ENCODE peak calls at places on chromosomes 6 and 20, in four cellular contexts. W is Calu3, Z is B cell, I is cardiac muscle cell. M is an unnamed sample.

GRCh38 chr6:13668291-13668928 is 43.2 kb downstream of the RANBP9 start:
- DNase-seq in I (peak), Z (no peak), W (no peak), M (no peak)

GRCh38 chr6:53483423-53484353 is 61.2 kb downstream of the GCLC start:
- DNase-seq in W (no peak), Z (peak), I (peak), M (no peak)

GRCh38 chr6:35401514-35401913 is 50.6 kb upstream of the FANCE start:
- DNase-seq in I (no peak), Z (no peak), W (peak), M (no peak)

GRCh38 chr20:41058007-41058673 is 29.5 kb downstream of the TOP1 start:
- DNase-seq in W (no peak), I (peak), Z (no peak), M (no peak)

GRCh38 chr20:59121714-59122376 is 41.8 kb upstream of the ZNF831 start:
- DNase-seq in W (no peak), I (no peak), Z (no peak), M (no peak)

GRCh38 chr6:166478782-166479592 is 96.2 kb upstream of the MPC1 start:
- DNase-seq in W (no peak), I (no peak), Z (no peak), M (no peak)

GRCh38 chr6:72248621-72249020 is 362.3 kb downstream of the RIMS1 start:
- DNase-seq in Z (no peak), W (no peak), I (peak), M (no peak)

GRCh38 chr6:127868338-127868737 is 32.5 kb downstream of the THEMIS start:
- DNase-seq in I (no peak), Z (no peak), W (no peak), M (no peak)

GRCh38 chr20:24063100-24063499 is 74.5 kb upstream of the GGTLC1 start:
- DNase-seq in W (no peak), I (no peak), Z (no peak), M (no peak)

GRCh38 chr20:49285233-49285668 is 7.4 kb upstream of the ZNFX1 start:
- DNase-seq in W (no peak), Z (no peak), I (no peak), M (no peak)

GRCh38 chr6:116530436-116530835 is 15.0 kb downstream of the TRAPPC3L start:
- DNase-seq in W (no peak), Z (no peak), I (no peak), M (no peak)

GRCh38 chr20:7627734-7628663 is 312.3 kb downstream of the HAO1 start:
- DNase-seq in Z (no peak), I (peak), W (no peak), M (no peak)

GRCh38 chr6:41427642-41428401 is 92.4 kb downstream of the NCR2 start:
- DNase-seq in I (peak), Z (peak), W (peak), M (no peak)

GRCh38 chr6:25511386-25511785 is 140.6 kb upstream of the SCGN start:
- DNase-seq in W (no peak), I (no peak), Z (no peak), M (no peak)

GRCh38 chr6:87718662-87719433 is 16.8 kb upstream of the AKIRIN2 start:
- DNase-seq in W (peak), Z (no peak), I (peak), M (no peak)

GRCh38 chr6:159074120-159074684 is 29.4 kb upstream of the TAGAP start:
- DNase-seq in Z (no peak), W (peak), I (peak), M (no peak)

GRCh38 chr20:25476106-25477105 is 68.9 kb downstream of the GINS1 start:
- DNase-seq in I (no peak), W (no peak), Z (no peak), M (no peak)

GRCh38 chr6:170524188-170524535 is 28.9 kb downstream of the PSMB1 start:
- DNase-seq in I (no peak), Z (no peak), W (no peak), M (no peak)

GRCh38 chr20:35952480-35953410 is 1.6 kb downstream of the SCAND1 start:
- DNase-seq in W (peak), I (peak), Z (no peak), M (no peak)

GRCh38 chr6:150142304-150142656 is 564 bp upstream of the PPP1R14C start:
- DNase-seq in Z (no peak), W (peak), I (peak), M (no peak)

GRCh38 chr6:86706449-86706848 is 230.9 kb upstream of the HTR1E start:
- DNase-seq in W (peak), I (no peak), Z (no peak), M (no peak)

GRCh38 chr6:107819976-107820551 is 4.0 kb downstream of the SCML4 start:
- DNase-seq in W (no peak), Z (no peak), I (peak), M (no peak)

GRCh38 chr6:89597988-89598387 is 40.6 kb downstream of the LYRM2 start:
- DNase-seq in W (peak), I (peak), Z (no peak), M (no peak)

GRCh38 chr6:168132531-168133184 is 53.6 kb upstream of the FRMD1 start:
- DNase-seq in I (peak), Z (no peak), W (peak), M (peak)
- TF ChIP-seq CTCF in I (peak), Z (no peak), W (peak), M (no peak)

DNA sequence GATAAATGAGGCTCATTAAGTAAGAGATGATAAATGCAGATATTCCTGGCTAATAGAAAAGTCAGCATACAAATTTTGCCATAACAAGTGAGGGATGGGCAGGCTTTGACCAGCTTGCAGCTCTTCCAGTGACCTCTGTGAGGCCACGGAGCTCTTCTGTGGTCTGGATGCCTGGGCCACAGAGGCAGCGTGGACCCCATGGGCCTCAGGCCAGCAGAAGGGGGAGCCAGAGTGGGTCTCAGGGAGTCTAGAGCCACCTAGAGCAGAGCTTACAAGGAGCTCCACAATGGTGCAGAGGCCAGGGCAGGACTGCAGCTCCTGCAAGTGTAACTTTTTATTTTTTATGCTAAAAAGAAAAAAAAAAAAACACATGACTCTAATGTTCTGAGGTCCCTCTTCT is 165.1 kb downstream of the ARID1B start:
- DNase-seq in I (no peak), W (no peak), Z (no peak), M (no peak)
- TF ChIP-seq CTCF in I (no peak), W (no peak), Z (no peak), M (no peak)

DNA sequence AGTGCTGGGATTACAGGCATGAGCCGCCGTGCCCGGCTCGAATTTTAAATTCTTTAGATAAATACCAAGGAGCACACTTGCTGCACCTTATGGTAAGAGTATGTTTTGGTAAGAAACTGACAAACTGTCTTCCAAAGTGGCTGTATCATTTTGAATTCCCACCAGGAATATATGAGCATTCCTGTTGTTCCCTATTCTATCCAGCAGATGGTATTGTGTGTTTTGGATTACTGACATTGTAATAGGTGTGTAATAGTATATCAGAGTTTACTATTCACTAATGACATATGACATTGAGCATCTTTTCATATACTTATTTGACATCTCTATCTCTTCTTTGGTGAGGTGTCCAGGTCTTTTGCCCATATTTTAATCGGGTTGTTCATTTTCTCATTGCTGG is 40.5 kb downstream of the TGM6 start:
- DNase-seq in W (no peak), I (peak), Z (no peak), M (no peak)
- TF ChIP-seq CTCF in W (no peak), I (peak), Z (no peak), M (no peak)

GRCh38 chr6:54846857-54847721 is 518 bp downstream of the FAM83B start:
- DNase-seq in Z (no peak), I (peak), W (peak), M (no peak)

GRCh38 chr6:54847799-54848597 is 1.4 kb downstream of the FAM83B start:
- DNase-seq in W (peak), Z (no peak), I (peak), M (no peak)

GRCh38 chr6:54850061-54850460 is 3.5 kb downstream of the FAM83B start:
- DNase-seq in Z (no peak), W (no peak), I (no peak), M (no peak)

GRCh38 chr6:54846243-54846856 is at the start of gene FAM83B:
- DNase-seq in I (peak), W (peak), Z (no peak), M (no peak)
- TF ChIP-seq CTCF in I (no peak), W (no peak), Z (no peak), M (no peak)

GRCh38 chr20:57082546-57082945 is 183.9 kb downstream of the BMP7 start:
- DNase-seq in I (no peak), W (no peak), Z (peak), M (no peak)

GRCh38 chr20:57079016-57080005 is 187.1 kb downstream of the BMP7 start:
- DNase-seq in Z (no peak), W (no peak), I (no peak), M (no peak)

GRCh38 chr20:57083072-57083471 is 183.4 kb downstream of the BMP7 start:
- DNase-seq in Z (no peak), W (no peak), I (no peak), M (no peak)

GRCh38 chr20:57078101-57078500 is 188.3 kb downstream of the BMP7 start:
- DNase-seq in Z (no peak), I (no peak), W (no peak), M (no peak)

DNA sequence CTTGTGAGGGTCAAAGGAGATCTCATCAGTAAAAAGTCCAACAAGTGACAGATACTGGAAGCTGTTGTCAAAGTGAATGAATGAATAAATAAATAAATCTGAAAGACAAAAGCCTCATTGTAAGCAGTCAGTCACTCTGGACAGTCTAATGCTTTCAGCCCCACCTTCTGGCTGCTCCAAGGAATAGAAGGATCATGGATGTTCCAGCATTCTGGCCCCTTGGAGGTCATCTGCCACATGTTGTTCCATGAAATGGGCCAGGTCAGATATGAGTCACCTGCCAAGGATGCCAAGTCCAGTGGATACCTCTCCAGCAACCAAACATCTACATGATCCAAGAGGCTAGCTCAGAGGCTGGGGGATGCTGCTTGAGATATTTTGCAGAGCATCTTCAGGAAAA is 185.6 kb downstream of the BMP7 start:
- DNase-seq in I (no peak), Z (no peak), W (no peak), M (no peak)
- TF ChIP-seq CTCF in I (no peak), Z (no peak), W (no peak), M (no peak)

GRCh38 chr20:3681352-3681930 is 369 bp downstream of the ADAM33 start:
- DNase-seq in I (no peak), Z (no peak), W (no peak), M (no peak)
- TF ChIP-seq CTCF in I (no peak), Z (no peak), W (no peak), M (no peak)